ENCODE peak calls at places on chromosome 21, in four cellular contexts. K is H1, L is HepG2, M is GM12878. G is an unnamed sample.

GRCh38 chr21:44514746-44515358 is 25.1 kb downstream of the KRTAP10-1 start:
- DNase-seq in K (no peak), L (peak; percentile 77), M (no peak), G (no peak)

GRCh38 chr21:27572681-27573080 is 605.8 kb upstream of the ADAMTS5 start:
- DNase-seq in K (no peak), L (no peak), M (no peak), G (no peak)

GRCh38 chr21:26060335-26061115 is 110.0 kb downstream of the APP start:
- DNase-seq in K (no peak), L (no peak), M (no peak), G (no peak)

GRCh38 chr21:40130476-40130875 is 263.2 kb downstream of the PCP4 start:
- DNase-seq in K (no peak), L (no peak), M (no peak), G (no peak)

GRCh38 chr21:27408826-27409225 is 441.9 kb upstream of the ADAMTS5 start:
- DNase-seq in K (no peak), L (no peak), M (no peak), G (no peak)

GRCh38 chr21:28516996-28517592 is 475.6 kb downstream of the LTN1 start:
- DNase-seq in K (peak; percentile 85), L (peak; percentile 60), M (peak; percentile 8), G (peak; percentile 83)

GRCh38 chr21:25925936-25926335 is 191.2 kb downstream of the GABPA start:
- DNase-seq in K (no peak), L (no peak), M (no peak), G (no peak)

GRCh38 chr21:31554511-31555022 is 104.9 kb upstream of the SOD1 start:
- DNase-seq in K (no peak), L (no peak), M (peak; percentile 46), G (peak; percentile 72)

GRCh38 chr21:31731112-31731801 is 661 bp downstream of the SCAF4 start:
- DNase-seq in K (peak; percentile 71), L (peak; percentile 68), M (no peak), G (no peak)

GRCh38 chr21:36320421-36321324 is 676 bp downstream of the MORC3 start:
- DNase-seq in K (peak; percentile 79), L (peak; percentile 35), M (peak; percentile 17), G (peak; percentile 61)

DNA sequence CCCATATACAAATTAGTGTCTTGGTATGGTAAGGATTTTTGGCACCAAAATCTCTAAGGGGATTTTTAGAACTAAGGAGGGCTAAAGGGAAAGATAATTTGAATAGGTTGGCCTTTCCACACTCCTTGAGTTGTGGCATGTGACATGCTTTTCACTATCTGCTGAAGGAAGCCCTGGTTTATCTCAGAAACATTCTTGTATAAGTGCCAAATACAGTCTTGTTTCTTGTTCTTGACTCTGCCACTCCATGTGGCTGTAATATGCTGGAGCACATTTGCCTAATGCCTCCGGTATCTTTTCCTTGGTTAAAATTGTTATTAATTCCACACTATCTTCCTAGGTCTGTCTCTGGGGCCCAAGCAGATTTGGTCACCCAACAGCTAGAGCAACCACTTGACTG is 457.0 kb downstream of the USP25 start:
- DNase-seq in K (no peak), L (no peak), M (no peak), G (no peak)
- TF ChIP-seq SUZ12 in K (no peak), L (no peak), M (no peak), G (no peak)

DNA sequence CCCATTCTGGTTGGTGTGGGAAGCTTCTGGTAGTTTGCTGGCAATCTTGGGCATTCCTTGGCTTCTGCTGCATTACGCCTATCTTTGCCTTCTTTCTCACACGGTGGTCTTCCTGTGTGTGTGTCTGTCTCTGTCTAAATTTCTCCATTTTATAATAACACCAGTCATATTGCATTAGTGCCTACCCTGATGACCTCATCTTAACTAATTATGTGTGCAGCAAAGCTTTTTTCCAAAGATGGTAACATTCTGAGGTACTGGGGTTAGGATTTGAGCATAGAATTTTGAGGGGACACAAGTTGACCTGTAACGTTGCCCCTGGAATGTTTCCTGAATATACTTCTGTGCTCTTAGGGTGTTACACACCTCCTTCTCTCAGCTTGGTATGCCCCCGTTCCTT is 77.1 kb downstream of the DYRK1A start:
- DNase-seq in K (no peak), L (no peak), M (no peak), G (no peak)
- H3K4me1 ChIP-seq in K (no peaks in the 10 kb centered on the region), L (peaks cover 16% of the 10 kb centered on the region), M (no peaks in the 10 kb centered on the region), G (no peaks in the 10 kb centered on the region)

DNA sequence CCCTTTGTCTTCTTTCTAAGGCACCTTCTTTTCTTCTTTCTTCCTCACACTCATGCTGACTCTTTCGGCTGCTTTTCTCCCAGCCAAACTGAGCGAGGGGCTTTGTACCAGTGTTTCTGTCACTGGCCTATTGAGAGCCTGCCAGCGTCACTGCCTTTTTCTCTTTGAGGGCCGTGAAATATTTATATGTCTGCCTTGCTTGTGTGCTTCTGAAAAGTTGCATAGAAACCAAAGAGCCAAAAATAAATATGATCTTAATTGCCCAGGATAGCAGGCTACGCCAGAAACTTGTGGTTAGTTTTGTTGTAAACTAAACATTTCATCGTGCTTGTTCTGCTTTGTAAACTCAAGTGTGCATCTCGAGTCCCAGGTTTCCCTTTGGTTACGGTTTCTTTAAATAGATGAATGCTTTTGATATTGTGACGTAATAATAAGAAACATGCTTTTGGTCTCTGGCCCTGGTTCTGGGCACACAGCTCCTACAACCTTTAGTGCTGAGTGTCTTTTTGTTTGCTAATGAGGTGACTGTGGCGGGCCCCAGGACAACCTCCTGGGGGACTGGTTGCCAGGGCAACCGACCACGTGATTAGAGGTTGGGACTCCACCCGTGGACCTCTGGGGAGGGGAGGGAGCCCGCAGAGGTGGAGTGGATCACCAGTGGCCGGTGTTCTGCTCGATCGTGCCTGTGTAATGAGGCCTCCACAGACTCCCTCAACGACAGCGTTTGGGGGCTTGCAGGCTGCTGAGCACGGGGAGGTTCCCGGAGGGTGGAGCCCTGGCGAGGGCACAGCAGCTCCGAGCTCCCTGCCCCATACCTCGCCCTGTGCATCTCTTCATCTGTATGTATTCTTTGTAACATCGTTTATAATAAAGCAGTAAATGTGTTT is 10.9 kb downstream of the SLC37A1 start:
- DNase-seq in K (peak; percentile 77), L (peak; percentile 9), M (peak; percentile 86), G (no peak)
- TF ChIP-seq ZNF274 in K (no peak), L (no peak), M (no peak), G (no peak)

DNA sequence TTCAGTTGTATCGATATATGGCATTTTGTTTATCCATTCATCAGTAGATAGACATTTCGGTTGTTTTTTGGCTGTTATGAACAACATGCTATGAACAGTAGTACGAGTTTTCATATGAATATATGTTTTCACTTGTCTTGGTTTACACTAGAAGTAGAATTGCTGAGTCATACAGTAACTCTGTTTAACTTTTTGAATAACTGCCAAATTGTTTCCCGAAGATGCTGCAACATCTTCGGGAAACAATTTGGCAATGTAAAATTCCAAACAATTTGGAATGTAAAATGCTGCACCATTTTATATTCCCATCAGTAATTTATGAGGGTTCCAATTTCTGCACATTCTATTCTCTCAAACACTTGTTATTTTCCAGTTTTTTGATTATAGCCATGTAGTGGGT is 11.5 kb downstream of the PCBP3 start:
- DNase-seq in K (no peak), L (no peak), M (no peak), G (no peak)
- TF ChIP-seq SUZ12 in K (no peak), L (no peak), M (no peak), G (no peak)